ENCODE peak calls at places on chromosomes 1 and 21, in four cellular contexts. U, J, H and F are unnamed samples.

GRCh38 chr1:220497220-220497756 is 30.6 kb upstream of the MARK1 start:
- DNase-seq in U (no peak), J (no peak), H (no peak), F (no peak)

GRCh38 chr1:117981455-117982192 is 52.1 kb downstream of the WDR3 start:
- DNase-seq in U (no peak), J (no peak), H (no peak), F (no peak)

GRCh38 chr1:22024485-22025367 is 23.3 kb downstream of the CELA3A start:
- DNase-seq in U (peak; percentile 84), J (peak; percentile 58), H (peak; percentile 67), F (no peak)

GRCh38 chr21:33023574-33024277 is 2.0 kb upstream of the OLIG2 start:
- DNase-seq in U (no peak), J (no peak), H (no peak), F (no peak)

GRCh38 chr1:42266253-42267135 is 68.5 kb downstream of the FOXJ3 start:
- DNase-seq in U (no peak), J (no peak), H (no peak), F (no peak)

GRCh38 chr1:23394664-23395063 is 25.0 kb upstream of the ZNF436 start:
- DNase-seq in U (no peak), J (no peak), H (peak; percentile 90), F (no peak)

GRCh38 chr1:47252369-47252768 is 20.3 kb upstream of the TAL1 start:
- DNase-seq in U (no peak), J (no peak), H (no peak), F (no peak)

GRCh38 chr21:41689289-41689583 is 77.6 kb downstream of the RIPK4 start:
- DNase-seq in U (no peak), J (no peak), H (no peak), F (no peak)

GRCh38 chr21:37198989-37199924 is 67.9 kb downstream of the VPS26C start:
- DNase-seq in U (no peak), J (no peak), H (no peak), F (no peak)

GRCh38 chr1:41313661-41314131 is 47.5 kb upstream of the FOXO6 start:
- DNase-seq in U (peak; percentile 47), J (no peak), H (no peak), F (no peak)

GRCh38 chr1:178379807-178380206 is 117.0 kb downstream of the CLEC20A start:
- DNase-seq in U (no peak), J (no peak), H (no peak), F (no peak)

GRCh38 chr1:216456682-216457081 is 33.4 kb upstream of the USH2A start:
- DNase-seq in U (no peak), J (no peak), H (no peak), F (no peak)

GRCh38 chr1:207959141-207959825 is 48.4 kb upstream of the CD34 start:
- DNase-seq in U (peak; percentile 48), J (no peak), H (peak; percentile 91), F (peak; percentile 68)

GRCh38 chr1:36761073-36761472 is 273.2 kb downstream of the GRIK3 start:
- DNase-seq in U (no peak), J (no peak), H (no peak), F (no peak)

GRCh38 chr1:205286335-205286950 is 35.1 kb downstream of the NUAK2 start:
- DNase-seq in U (peak; percentile 95), J (peak; percentile 65), H (no peak), F (no peak)

GRCh38 chr1:30526652-30527345 is 196.6 kb downstream of the MATN1 start:
- DNase-seq in U (no peak), J (no peak), H (no peak), F (peak; percentile 42)

GRCh38 chr1:31811605-31812004 is 4.2 kb downstream of the SPOCD1 start:
- DNase-seq in U (no peak), J (no peak), H (no peak), F (no peak)

GRCh38 chr1:62198781-62199125 is 4.1 kb downstream of the L1TD1 start:
- DNase-seq in U (no peak), J (no peak), H (no peak), F (no peak)

GRCh38 chr21:43273708-43274021 is 104.9 kb downstream of the CRYAA start:
- DNase-seq in U (no peak), J (no peak), H (peak; percentile 16), F (no peak)

GRCh38 chr1:55070765-55071164 is 31.4 kb downstream of the PCSK9 start:
- DNase-seq in U (no peak), J (no peak), H (no peak), F (no peak)

GRCh38 chr1:179917601-179918429 is 35.7 kb downstream of the TOR1AIP1 start:
- DNase-seq in U (no peak), J (no peak), H (no peak), F (no peak)

DNA sequence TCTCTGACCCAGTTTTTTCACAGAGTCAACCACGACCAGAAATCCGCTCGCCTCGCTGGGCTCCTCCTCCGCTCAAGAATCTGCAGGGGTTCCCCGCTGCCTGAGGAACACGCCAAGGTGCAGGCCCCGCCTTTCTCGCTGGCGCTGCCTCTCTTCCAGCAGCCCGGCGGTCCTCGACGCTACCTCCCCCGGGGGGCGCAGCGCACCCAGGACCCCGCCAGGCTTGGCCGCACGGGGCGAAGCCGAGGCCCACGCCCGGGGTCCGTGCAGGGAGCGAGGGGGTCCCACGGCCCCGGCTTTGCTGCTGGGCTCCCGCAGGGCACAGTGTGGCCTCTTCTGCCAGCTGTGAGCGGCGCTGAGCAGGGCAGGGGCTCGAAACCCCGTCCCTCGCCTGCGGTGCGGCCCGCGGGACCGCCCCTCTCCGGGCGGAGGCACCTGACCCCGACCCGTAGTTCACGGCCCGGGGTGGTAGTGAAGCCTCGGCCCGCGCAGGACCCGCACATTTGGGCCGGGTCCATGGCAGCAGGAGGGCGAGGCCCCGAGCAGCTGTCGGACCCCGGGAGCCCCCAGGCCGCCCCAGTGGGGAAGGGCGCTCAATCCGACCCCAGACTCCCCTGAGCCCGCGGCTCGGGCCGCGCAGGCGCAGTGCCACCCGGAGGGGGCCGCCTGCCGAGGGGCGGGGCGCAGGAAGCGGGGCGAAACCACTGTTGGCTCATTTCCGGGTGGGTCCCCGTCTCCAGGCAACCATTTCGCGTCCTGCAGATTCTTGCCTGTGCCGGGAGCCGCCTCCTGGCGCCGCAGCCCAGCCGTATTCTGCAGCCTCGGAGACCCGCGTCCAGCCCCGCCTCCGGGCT is 10.0 kb upstream of the MMEL1 start:
- DNase-seq in U (peak; percentile 90), J (peak; percentile 56), H (peak; percentile 94), F (peak; percentile 95)
- TF ChIP-seq CTCF in U (no peak), J (no peak), H (peak; percentile 26), F (peak; percentile 10)

DNA sequence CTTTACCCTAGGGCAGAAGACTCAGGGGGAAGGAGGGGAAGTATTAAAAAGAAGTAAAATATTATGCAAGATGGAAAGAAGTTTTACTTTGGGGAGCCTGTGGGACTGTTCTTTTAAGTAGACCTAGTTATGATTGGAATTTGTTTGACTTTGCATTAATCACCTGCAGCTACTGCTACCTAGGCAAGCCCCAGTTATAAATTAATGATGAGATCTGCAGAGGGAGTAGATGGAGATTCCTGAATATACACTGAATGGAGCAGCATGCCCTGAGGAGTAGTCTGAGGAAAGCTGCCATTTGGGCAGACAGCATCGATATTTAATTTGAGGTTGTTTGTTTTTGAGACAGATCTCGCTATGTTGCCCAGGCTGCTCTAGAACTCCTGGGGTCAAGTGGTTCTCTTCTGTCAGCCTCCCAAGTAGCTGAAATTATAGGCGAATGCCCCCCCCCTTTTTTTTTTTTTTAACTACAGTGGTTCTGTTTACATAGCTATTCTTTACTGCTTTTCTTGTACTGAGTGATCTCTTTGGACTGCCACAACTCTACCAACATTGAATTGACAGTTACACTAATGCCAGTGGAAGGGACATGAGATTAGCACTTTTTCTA is 81.4 kb upstream of the SERTAD4 start:
- DNase-seq in U (no peak), J (no peak), H (no peak), F (no peak)
- TF ChIP-seq CTCF in U (no peak), J (no peak), H (no peak), F (no peak)

GRCh38 chr1:35452086-35452485 is 105.1 kb downstream of the KIAA0319L start:
- DNase-seq in U (peak; percentile 89), J (peak; percentile 87), H (peak; percentile 73), F (no peak)
- TF ChIP-seq CTCF in U (peak; percentile 33), J (no peak), H (no peak), F (no peak)

DNA sequence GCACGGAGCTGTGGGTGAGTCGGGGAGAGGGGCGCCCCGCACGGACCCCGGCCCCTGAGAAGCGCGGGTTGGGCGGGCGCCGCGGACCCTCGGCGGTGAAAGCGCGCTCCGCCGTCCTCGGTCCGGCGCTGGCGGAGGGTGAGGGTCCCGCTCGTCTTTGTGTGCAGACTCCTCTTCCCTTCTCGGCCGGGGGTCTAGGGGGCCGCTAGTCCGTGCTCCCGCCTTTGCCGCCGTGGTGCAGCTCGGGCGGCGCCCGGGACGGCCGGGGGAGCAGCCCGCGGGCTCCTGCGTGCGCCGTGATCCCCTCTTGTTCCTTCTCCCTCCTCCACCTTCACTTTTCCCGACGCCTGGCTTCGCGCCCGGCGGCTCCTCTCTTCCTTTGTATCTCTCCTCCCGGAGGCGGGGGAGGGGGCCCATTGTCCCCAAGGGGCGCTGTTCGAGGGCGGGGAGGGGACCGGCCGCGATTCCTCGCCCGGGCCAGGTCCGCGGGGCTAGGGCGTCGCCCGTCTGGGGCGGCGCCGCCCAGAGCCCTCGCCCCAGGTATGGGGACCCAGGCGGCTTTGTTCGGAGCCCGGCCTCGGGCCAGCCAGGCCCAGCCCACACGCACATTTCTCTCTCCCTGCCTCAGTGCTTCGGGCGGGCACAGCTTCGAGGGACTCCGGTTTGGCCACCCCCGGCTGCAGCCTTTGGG is 519 bp downstream of the FNBP1L start:
- DNase-seq in U (peak; percentile 9), J (no peak), H (peak; percentile 81), F (peak; percentile 79)
- TF ChIP-seq CTCF in U (no peak), J (no peak), H (no peak), F (no peak)

GRCh38 chr21:35529141-35529863 is 480.2 kb upstream of the RUNX1 start:
- DNase-seq in U (peak; percentile 45), J (no peak), H (no peak), F (no peak)

GRCh38 chr21:35528109-35529042 is 479.3 kb upstream of the RUNX1 start:
- DNase-seq in U (peak; percentile 63), J (no peak), H (peak; percentile 35), F (no peak)

GRCh38 chr21:35533893-35534292 is 484.8 kb upstream of the RUNX1 start:
- DNase-seq in U (no peak), J (no peak), H (no peak), F (no peak)

GRCh38 chr21:35527358-35527757 is 478.3 kb upstream of the RUNX1 start:
- DNase-seq in U (no peak), J (no peak), H (no peak), F (no peak)

GRCh38 chr21:35530726-35531125 is 481.6 kb upstream of the RUNX1 start:
- DNase-seq in U (peak; percentile 45), J (no peak), H (no peak), F (no peak)
- TF ChIP-seq CTCF in U (no peak), J (no peak), H (no peak), F (no peak)

GRCh38 chr1:246954126-246954525 is 22.4 kb upstream of the AHCTF1 start:
- DNase-seq in U (no peak), J (no peak), H (no peak), F (no peak)

GRCh38 chr1:246961939-246962373 is 30.2 kb upstream of the AHCTF1 start:
- DNase-seq in U (peak; percentile 87), J (peak; percentile 77), H (peak; percentile 36), F (no peak)

GRCh38 chr1:246959944-246960693 is 28.4 kb upstream of the AHCTF1 start:
- DNase-seq in U (peak; percentile 82), J (peak; percentile 24), H (no peak), F (no peak)
- TF ChIP-seq CTCF in U (peak; percentile 21), J (no peak), H (no peak), F (no peak)